ENCODE peak calls at places on chromosomes 4 and X, in six cellular contexts. One of them, this sample, is unnamed.

GRCh38 chrX:2933125-2933900 is 4.2 kb upstream of the ARSD start:
- DNase-seq in epithelial cell of esophagus: peak; percentile 57
- DNase-seq in anterior cingulate cortex: no peak
- DNase-seq in NCI-H1105: no peak
- DNase-seq in NB4: peak; percentile 48
- DNase-seq in C1 segment of cervical spinal cord: no peak
- DNase-seq in this sample: peak; percentile 39

GRCh38 chr4:141180991-141181760 is 39.5 kb upstream of the ZNF330 start:
- DNase-seq in epithelial cell of esophagus: no peak
- DNase-seq in anterior cingulate cortex: no peak
- DNase-seq in NCI-H1105: no peak
- DNase-seq in NB4: no peak
- DNase-seq in C1 segment of cervical spinal cord: no peak
- DNase-seq in this sample: no peak

GRCh38 chr4:153759407-153760226 is at the start of gene RNF175:
- DNase-seq in epithelial cell of esophagus: no peak
- DNase-seq in anterior cingulate cortex: no peak
- DNase-seq in NCI-H1105: no peak
- DNase-seq in NB4: no peak
- DNase-seq in C1 segment of cervical spinal cord: peak; percentile 65
- DNase-seq in this sample: no peak

GRCh38 chr4:42310343-42310742 is 86.9 kb upstream of the SHISA3 start:
- DNase-seq in epithelial cell of esophagus: no peak
- DNase-seq in anterior cingulate cortex: no peak
- DNase-seq in NCI-H1105: no peak
- DNase-seq in NB4: no peak
- DNase-seq in C1 segment of cervical spinal cord: no peak
- DNase-seq in this sample: no peak

GRCh38 chr4:155758500-155759371 is at the start of gene GUCY1B1:
- DNase-seq in epithelial cell of esophagus: peak; percentile 95
- DNase-seq in anterior cingulate cortex: peak; percentile 96
- DNase-seq in NCI-H1105: peak; percentile 26
- DNase-seq in NB4: no peak
- DNase-seq in C1 segment of cervical spinal cord: peak; percentile 97
- DNase-seq in this sample: peak; percentile 86

GRCh38 chrX:1249101-1249887 is 19.3 kb upstream of the CSF2RA start:
- DNase-seq in epithelial cell of esophagus: peak; percentile 5
- DNase-seq in anterior cingulate cortex: no peak
- DNase-seq in NCI-H1105: no peak
- DNase-seq in NB4: peak; percentile 96
- DNase-seq in C1 segment of cervical spinal cord: no peak
- DNase-seq in this sample: peak; percentile 29

GRCh38 chrX:97330150-97330549 is 446.4 kb downstream of the RPA4 start:
- DNase-seq in epithelial cell of esophagus: no peak
- DNase-seq in anterior cingulate cortex: no peak
- DNase-seq in NCI-H1105: no peak
- DNase-seq in NB4: no peak
- DNase-seq in C1 segment of cervical spinal cord: no peak
- DNase-seq in this sample: no peak

GRCh38 chr4:48602763-48603162 is 112.7 kb downstream of the ZAR1 start:
- DNase-seq in epithelial cell of esophagus: peak; percentile 64
- DNase-seq in anterior cingulate cortex: no peak
- DNase-seq in NCI-H1105: no peak
- DNase-seq in NB4: no peak
- DNase-seq in C1 segment of cervical spinal cord: no peak
- DNase-seq in this sample: peak; percentile 46

GRCh38 chr4:164337219-164337944 is 416.5 kb upstream of the SMIM31 start:
- DNase-seq in epithelial cell of esophagus: no peak
- DNase-seq in anterior cingulate cortex: no peak
- DNase-seq in NCI-H1105: no peak
- DNase-seq in NB4: no peak
- DNase-seq in C1 segment of cervical spinal cord: no peak
- DNase-seq in this sample: peak; percentile 55

GRCh38 chr4:182465979-182466378 is 222.8 kb downstream of the TENM3 start:
- DNase-seq in epithelial cell of esophagus: no peak
- DNase-seq in anterior cingulate cortex: no peak
- DNase-seq in NCI-H1105: no peak
- DNase-seq in NB4: no peak
- DNase-seq in C1 segment of cervical spinal cord: no peak
- DNase-seq in this sample: no peak

GRCh38 chrX:30618160-30618765 is 35.0 kb upstream of the GK start:
- DNase-seq in epithelial cell of esophagus: peak; percentile 18
- DNase-seq in anterior cingulate cortex: no peak
- DNase-seq in NCI-H1105: no peak
- DNase-seq in NB4: peak; percentile 65
- DNase-seq in C1 segment of cervical spinal cord: no peak
- DNase-seq in this sample: peak; percentile 31

GRCh38 chr4:89703831-89704230 is 133.1 kb downstream of the SNCA start:
- DNase-seq in epithelial cell of esophagus: peak; percentile 22
- DNase-seq in anterior cingulate cortex: no peak
- DNase-seq in NCI-H1105: no peak
- DNase-seq in NB4: no peak
- DNase-seq in C1 segment of cervical spinal cord: no peak
- DNase-seq in this sample: no peak

GRCh38 chrX:41984628-41985027 is 61.3 kb upstream of the CASK start:
- DNase-seq in epithelial cell of esophagus: peak; percentile 88
- DNase-seq in anterior cingulate cortex: no peak
- DNase-seq in NCI-H1105: no peak
- DNase-seq in NB4: no peak
- DNase-seq in C1 segment of cervical spinal cord: no peak
- DNase-seq in this sample: peak; percentile 89

GRCh38 chr4:139295317-139296299 is 5.7 kb upstream of the NAA15 start:
- DNase-seq in epithelial cell of esophagus: peak; percentile 95
- DNase-seq in anterior cingulate cortex: peak; percentile 86
- DNase-seq in NCI-H1105: peak; percentile 78
- DNase-seq in NB4: peak; percentile 95
- DNase-seq in C1 segment of cervical spinal cord: peak; percentile 89
- DNase-seq in this sample: peak; percentile 92

GRCh38 chr4:65482410-65482809 is 187.9 kb downstream of the EPHA5 start:
- DNase-seq in epithelial cell of esophagus: peak; percentile 75
- DNase-seq in anterior cingulate cortex: no peak
- DNase-seq in NCI-H1105: no peak
- DNase-seq in NB4: no peak
- DNase-seq in C1 segment of cervical spinal cord: no peak
- DNase-seq in this sample: peak; percentile 80

GRCh38 chrX:313546-313945 is 5.0 kb downstream of the GTPBP6 start:
- DNase-seq in epithelial cell of esophagus: no peak
- DNase-seq in anterior cingulate cortex: no peak
- DNase-seq in NCI-H1105: no peak
- DNase-seq in NB4: no peak
- DNase-seq in C1 segment of cervical spinal cord: no peak
- DNase-seq in this sample: no peak

GRCh38 chr4:112759313-112759712 is 122.4 kb downstream of the LARP7 start:
- DNase-seq in epithelial cell of esophagus: no peak
- DNase-seq in anterior cingulate cortex: no peak
- DNase-seq in NCI-H1105: no peak
- DNase-seq in NB4: no peak
- DNase-seq in C1 segment of cervical spinal cord: no peak
- DNase-seq in this sample: no peak

GRCh38 chr4:52199574-52200338 is 148.7 kb downstream of the SPATA18 start:
- DNase-seq in epithelial cell of esophagus: peak; percentile 47
- DNase-seq in anterior cingulate cortex: no peak
- DNase-seq in NCI-H1105: no peak
- DNase-seq in NB4: peak; percentile 2
- DNase-seq in C1 segment of cervical spinal cord: no peak
- DNase-seq in this sample: peak; percentile 92

GRCh38 chr4:84804126-84804525 is 162.4 kb downstream of the WDFY3 start:
- DNase-seq in epithelial cell of esophagus: no peak
- DNase-seq in anterior cingulate cortex: peak; percentile 4
- DNase-seq in NCI-H1105: no peak
- DNase-seq in NB4: no peak
- DNase-seq in C1 segment of cervical spinal cord: peak; percentile 20
- DNase-seq in this sample: no peak

GRCh38 chr4:141045848-141046247 is 87.4 kb downstream of the RNF150 start:
- DNase-seq in epithelial cell of esophagus: no peak
- DNase-seq in anterior cingulate cortex: no peak
- DNase-seq in NCI-H1105: no peak
- DNase-seq in NB4: no peak
- DNase-seq in C1 segment of cervical spinal cord: no peak
- DNase-seq in this sample: no peak

GRCh38 chr4:179536694-179537093 is 2094.5 kb upstream of the AGA start:
- DNase-seq in epithelial cell of esophagus: no peak
- DNase-seq in anterior cingulate cortex: no peak
- DNase-seq in NCI-H1105: no peak
- DNase-seq in NB4: no peak
- DNase-seq in C1 segment of cervical spinal cord: no peak
- DNase-seq in this sample: no peak

GRCh38 chrX:138127314-138127713 is 561.4 kb downstream of the ZIC3 start:
- DNase-seq in epithelial cell of esophagus: peak; percentile 11
- DNase-seq in anterior cingulate cortex: no peak
- DNase-seq in NCI-H1105: no peak
- DNase-seq in NB4: no peak
- DNase-seq in C1 segment of cervical spinal cord: no peak
- DNase-seq in this sample: peak; percentile 89

GRCh38 chr4:40865696-40866095 is 115.9 kb downstream of the NSUN7 start:
- DNase-seq in epithelial cell of esophagus: no peak
- DNase-seq in anterior cingulate cortex: no peak
- DNase-seq in NCI-H1105: no peak
- DNase-seq in NB4: no peak
- DNase-seq in C1 segment of cervical spinal cord: no peak
- DNase-seq in this sample: peak; percentile 4

GRCh38 chr4:98363431-98363830 is 102.2 kb downstream of the RAP1GDS1 start:
- DNase-seq in epithelial cell of esophagus: peak; percentile 75
- DNase-seq in anterior cingulate cortex: no peak
- DNase-seq in NCI-H1105: no peak
- DNase-seq in NB4: no peak
- DNase-seq in C1 segment of cervical spinal cord: no peak
- DNase-seq in this sample: no peak

GRCh38 chrX:96538104-96538725 is 146.4 kb upstream of the DIAPH2 start:
- DNase-seq in epithelial cell of esophagus: peak; percentile 0
- DNase-seq in anterior cingulate cortex: no peak
- DNase-seq in NCI-H1105: no peak
- DNase-seq in NB4: no peak
- DNase-seq in C1 segment of cervical spinal cord: no peak
- DNase-seq in this sample: peak; percentile 85

GRCh38 chr4:21118301-21118700 is 418.0 kb downstream of the PACRGL start:
- DNase-seq in epithelial cell of esophagus: no peak
- DNase-seq in anterior cingulate cortex: no peak
- DNase-seq in NCI-H1105: no peak
- DNase-seq in NB4: no peak
- DNase-seq in C1 segment of cervical spinal cord: no peak
- DNase-seq in this sample: no peak

GRCh38 chr4:19807505-19807904 is 444.2 kb upstream of the SLIT2 start:
- DNase-seq in epithelial cell of esophagus: peak; percentile 73
- DNase-seq in anterior cingulate cortex: no peak
- DNase-seq in NCI-H1105: no peak
- DNase-seq in NB4: no peak
- DNase-seq in C1 segment of cervical spinal cord: no peak
- DNase-seq in this sample: peak; percentile 4

GRCh38 chr4:57764840-57765239 is 654.7 kb upstream of the IGFBP7 start:
- DNase-seq in epithelial cell of esophagus: no peak
- DNase-seq in anterior cingulate cortex: peak; percentile 39
- DNase-seq in NCI-H1105: no peak
- DNase-seq in NB4: no peak
- DNase-seq in C1 segment of cervical spinal cord: no peak
- DNase-seq in this sample: no peak

GRCh38 chrX:78517124-78517523 is 142.0 kb downstream of the RTL3 start:
- DNase-seq in epithelial cell of esophagus: peak; percentile 66
- DNase-seq in anterior cingulate cortex: no peak
- DNase-seq in NCI-H1105: no peak
- DNase-seq in NB4: no peak
- DNase-seq in C1 segment of cervical spinal cord: no peak
- DNase-seq in this sample: peak; percentile 80

This sample was measured in PC-3.